ENCODE peak calls at places on chromosomes 11 and 22, in five cellular contexts. I is PC-3, G is neural progenitor cell, U is GM23248, W is SK-N-SH. V is an unnamed sample.
A peak's percentile ranks its signal among the peaks of the same experiment; 100 is the strongest.

GRCh38 chr11:88603499-88603898 is 266.0 kb upstream of the CTSC start:
- DNase-seq in I (no peak), G (no peak), U (peak; percentile 50), W (no peak), V (no peak)

GRCh38 chr22:43260818-43261217 is 73.9 kb upstream of the TTLL12 start:
- DNase-seq in I (no peak), G (no peak), U (no peak), W (no peak), V (no peak)

GRCh38 chr11:14499178-14499559 is 442 bp downstream of the COPB1 start:
- DNase-seq in I (peak; percentile 7), G (peak; percentile 60), U (peak; percentile 58), W (no peak), V (no peak)

GRCh38 chr11:10824888-10825287 is 16.2 kb upstream of the EIF4G2 start:
- DNase-seq in I (no peak), G (no peak), U (no peak), W (no peak), V (no peak)

GRCh38 chr22:40224702-40225101 is 47.0 kb downstream of the TNRC6B start:
- DNase-seq in I (no peak), G (no peak), U (no peak), W (no peak), V (no peak)

GRCh38 chr22:39999144-39999757 is 4.5 kb downstream of the FAM83F start:
- DNase-seq in I (no peak), G (peak; percentile 57), U (peak; percentile 32), W (no peak), V (no peak)

GRCh38 chr11:57248780-57249383 is 11.8 kb upstream of the APLNR start:
- DNase-seq in I (peak; percentile 69), G (peak; percentile 89), U (peak; percentile 89), W (peak; percentile 82), V (peak; percentile 20)

GRCh38 chr22:23217171-23218052 is 37.1 kb downstream of the BCR start:
- DNase-seq in I (no peak), G (no peak), U (no peak), W (no peak), V (no peak)

GRCh38 chr11:62147545-62147944 is 23.7 kb downstream of the INCENP start:
- DNase-seq in I (no peak), G (peak; percentile 15), U (no peak), W (peak; percentile 10), V (no peak)

GRCh38 chr22:33828302-33828701 is 92.0 kb downstream of the LARGE1 start:
- DNase-seq in I (no peak), G (no peak), U (no peak), W (no peak), V (no peak)

GRCh38 chr22:20549232-20549841 is 41.9 kb downstream of the MED15 start:
- DNase-seq in I (no peak), G (no peak), U (no peak), W (no peak), V (no peak)

GRCh38 chr11:82631722-82632630 is 101.7 kb downstream of the FAM181B start:
- DNase-seq in I (peak; percentile 26), G (no peak), U (peak; percentile 1), W (no peak), V (no peak)

GRCh38 chr22:49789289-49790141 is 38.2 kb downstream of the BRD1 start:
- DNase-seq in I (no peak), G (no peak), U (peak; percentile 67), W (peak; percentile 61), V (no peak)

GRCh38 chr22:49433044-49433443 is 394.6 kb downstream of the BRD1 start:
- DNase-seq in I (no peak), G (no peak), U (no peak), W (no peak), V (no peak)

GRCh38 chr11:65436412-65437032 is 13.9 kb downstream of the NEAT1 start:
- DNase-seq in I (peak; percentile 12), G (no peak), U (peak; percentile 59), W (no peak), V (no peak)

GRCh38 chr11:18676803-18677202 is 21.8 kb upstream of the TMEM86A start:
- DNase-seq in I (peak; percentile 92), G (no peak), U (no peak), W (no peak), V (no peak)

GRCh38 chr11:69231466-69232018 is 62.4 kb upstream of the MYEOV start:
- DNase-seq in I (no peak), G (no peak), U (no peak), W (no peak), V (no peak)

GRCh38 chr11:86735462-86736302 is 63.3 kb upstream of the ME3 start:
- DNase-seq in I (peak; percentile 77), G (no peak), U (peak; percentile 79), W (no peak), V (no peak)

GRCh38 chr11:65808744-65809341 is 22.0 kb downstream of the OVOL1 start:
- DNase-seq in I (no peak), G (no peak), U (no peak), W (no peak), V (no peak)

GRCh38 chr11:64353101-64353738 is 5.7 kb upstream of the RPS6KA4 start:
- DNase-seq in I (no peak), G (no peak), U (no peak), W (no peak), V (no peak)

GRCh38 chr22:27749597-27750225 is 51.8 kb downstream of the MN1 start:
- DNase-seq in I (no peak), G (peak; percentile 69), U (peak; percentile 78), W (no peak), V (no peak)

DNA sequence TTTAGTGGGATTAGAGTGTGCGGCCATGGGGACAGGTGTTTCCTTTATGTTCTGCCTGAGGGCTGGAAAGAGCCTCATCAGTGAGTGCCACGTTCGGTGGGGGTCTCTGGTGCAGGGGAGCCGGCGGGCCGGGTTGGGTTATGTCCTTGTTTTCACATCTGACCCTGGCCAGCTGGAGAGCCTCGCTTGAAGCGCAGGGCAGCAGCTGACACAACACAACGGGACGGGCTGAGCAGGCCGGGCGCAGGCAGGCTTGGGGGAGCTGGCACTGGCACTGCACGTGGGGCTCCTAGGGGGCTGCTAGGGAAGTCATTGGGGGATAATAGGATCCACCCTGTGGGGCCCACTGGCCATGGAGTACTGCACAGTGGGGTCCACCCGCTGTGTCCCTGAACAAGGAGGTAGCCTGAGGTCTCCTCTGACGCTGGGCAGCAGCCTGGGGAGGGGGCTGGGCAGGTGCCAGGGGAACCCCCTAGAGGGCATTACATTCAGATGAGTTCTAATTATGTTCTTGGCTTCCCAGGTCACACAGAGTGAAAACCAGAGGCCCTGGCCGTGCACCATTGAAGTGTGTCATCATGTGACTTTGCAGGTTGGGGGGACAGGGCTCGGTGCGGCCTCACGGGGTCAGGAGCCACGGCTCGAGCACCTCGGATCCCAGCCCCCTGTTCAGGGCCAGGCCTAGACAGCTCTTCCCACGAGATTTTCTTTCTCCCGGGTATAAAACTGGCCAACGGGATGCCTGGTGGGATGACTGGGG is 95.1 kb downstream of the KCNQ1 start:
- DNase-seq in I (no peak), G (peak; percentile 39), U (no peak), W (no peak), V (no peak)
- TF ChIP-seq EZH2phosphoT487 in I (no peak), G (no peak), U (no peak), W (no peak), V (no peak)

GRCh38 chr11:67032830-67033555 is 10.1 kb downstream of the SYT12 start:
- DNase-seq in I (peak; percentile 79), G (no peak), U (peak; percentile 95), W (no peak), V (no peak)

GRCh38 chr11:67034350-67034749 is 11.4 kb downstream of the SYT12 start:
- DNase-seq in I (no peak), G (no peak), U (no peak), W (no peak), V (no peak)

GRCh38 chr11:67030976-67031375 is 8.0 kb downstream of the SYT12 start:
- DNase-seq in I (no peak), G (no peak), U (no peak), W (no peak), V (no peak)

GRCh38 chr11:67031791-67032561 is 9.0 kb downstream of the SYT12 start:
- DNase-seq in I (peak; percentile 61), G (no peak), U (peak; percentile 66), W (no peak), V (no peak)

GRCh38 chr11:67033661-67034166 is 10.8 kb downstream of the SYT12 start:
- DNase-seq in I (peak; percentile 35), G (no peak), U (peak; percentile 97), W (no peak), V (no peak)
- H3K9ac ChIP-seq in I (no peak overlapping the region), G (no peak overlapping the region), U (peak overlapping the region; percentile 62), W (peak overlapping the region; percentile 2), V (no peak overlapping the region)

GRCh38 chr11:2782769-2783168 is 83.0 kb upstream of the KCNQ1OT1 start:
- DNase-seq in I (no peak), G (no peak), U (no peak), W (no peak), V (no peak)

GRCh38 chr11:2779981-2780849 is 80.4 kb upstream of the KCNQ1OT1 start:
- DNase-seq in I (no peak), G (no peak), U (no peak), W (peak; percentile 71), V (no peak)

GRCh38 chr11:2781413-2782274 is 81.8 kb upstream of the KCNQ1OT1 start:
- DNase-seq in I (no peak), G (no peak), U (no peak), W (no peak), V (no peak)

GRCh38 chr11:2779499-2779980 is 79.7 kb upstream of the KCNQ1OT1 start:
- DNase-seq in I (no peak), G (no peak), U (no peak), W (peak; percentile 87), V (no peak)

DNA sequence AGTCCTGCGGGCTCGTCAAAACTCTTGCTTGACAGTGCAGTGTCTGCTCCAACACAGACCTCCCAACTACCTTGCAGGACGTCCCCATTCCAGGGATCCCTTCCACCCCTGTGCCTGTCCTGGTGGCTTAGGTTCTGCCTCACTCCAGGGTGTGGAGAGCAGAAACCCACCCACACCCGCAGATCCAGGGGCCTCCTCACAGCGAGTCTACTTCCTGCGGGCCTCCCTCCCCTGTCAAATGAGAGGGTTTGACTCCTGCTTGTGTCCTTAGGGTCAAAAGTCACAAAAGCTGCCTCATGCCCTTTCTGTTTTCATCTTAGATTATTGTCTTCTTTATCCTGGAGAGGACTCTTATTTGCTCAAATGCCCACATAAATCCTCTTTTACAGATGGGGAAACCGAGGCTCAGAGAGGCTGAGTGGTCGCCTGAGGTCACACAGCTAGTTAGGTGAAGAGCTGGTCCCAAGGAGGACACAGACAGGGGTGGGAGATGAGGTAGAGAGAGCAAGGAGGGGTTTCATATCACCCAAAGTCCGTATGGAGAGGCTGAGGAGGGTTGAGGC is 81.1 kb upstream of the KCNQ1OT1 start:
- DNase-seq in I (no peak), G (no peak), U (no peak), W (no peak), V (no peak)
- H3K4me1 ChIP-seq in I (peaks cover 17% of the 10 kb centered on the region), G (peaks cover 4% of the 10 kb centered on the region), U (peaks cover 3% of the 10 kb centered on the region), W (peaks cover 10% of the 10 kb centered on the region), V (peaks cover 52% of the 10 kb centered on the region)

DNA sequence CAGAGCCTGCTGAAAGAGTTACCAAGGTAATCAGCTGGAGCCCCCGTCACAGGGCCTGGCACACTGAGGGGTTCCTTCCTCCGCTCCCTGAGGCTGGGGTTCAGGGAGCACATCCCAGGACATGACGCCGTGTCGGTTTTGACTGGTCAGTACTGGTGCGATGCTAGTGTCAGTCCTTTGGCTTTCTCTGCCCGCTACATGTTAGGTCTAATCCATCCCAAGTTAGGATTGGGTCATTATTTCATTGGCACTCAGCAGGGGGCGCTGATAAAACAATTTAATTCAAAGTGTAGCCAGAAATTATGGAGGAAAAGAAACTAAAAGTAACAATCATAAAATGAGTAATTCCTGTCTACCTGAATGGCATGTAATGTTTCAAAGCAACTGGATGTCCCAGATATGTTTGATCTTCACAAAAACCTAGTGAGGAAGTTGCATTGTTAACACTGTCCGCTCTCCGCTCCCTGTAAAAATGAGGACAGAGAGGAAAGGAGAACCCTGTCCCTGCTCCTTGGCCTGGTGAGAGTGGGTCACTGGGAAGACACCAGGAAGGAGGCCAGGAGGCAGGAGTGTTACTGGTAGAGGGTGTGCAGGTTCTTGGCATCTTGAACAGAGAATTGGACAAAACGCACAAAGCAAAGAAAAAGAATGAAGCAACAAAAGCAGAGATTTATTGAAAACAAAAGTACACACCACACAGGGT is 27.1 kb downstream of the TSKU start:
- DNase-seq in I (peak; percentile 83), G (no peak), U (peak; percentile 57), W (no peak), V (peak; percentile 55)
- TF ChIP-seq EZH2phosphoT487 in I (no peak), G (no peak), U (no peak), W (no peak), V (no peak)